ENCODE peak calls at places on chromosomes 13 and 19, in ten cellular contexts. N is epithelial cell of esophagus; X is stimulated activated CD4-positive, alpha-beta T cell treated with anti-CD3 and anti-CD28 coated beads, Interleukin-1b, Interleukin-23, amount 100 ng/mL, for 48 hours; D is neural progenitor cell; Q is EL; Y is putamen; H is stimulated activated CD8-positive, alpha-beta memory T cell treated with anti-CD3 and anti-CD28 coated beads, Interleukin-4, amount 100 ng/mL, for 1 hour; F is progenitor cell of endocrine pancreas; K is chondrocyte; C is ACHN. O is an unnamed sample.

GRCh38 chr19:16022251-16022650 is 54.0 kb upstream of the TPM4 start:
- DNase-seq in N (no peak), X (no peak), D (no peak), Q (no peak), Y (no peak), H (no peak), F (no peak), K (peak), C (no peak), O (no peak)

GRCh38 chr13:86986448-86986847 is 684.7 kb upstream of the SLITRK5 start:
- DNase-seq in N (no peak), X (no peak), D (peak), Q (no peak), Y (no peak), H (no peak), F (no peak), K (no peak), C (no peak), O (no peak)

GRCh38 chr19:4861147-4861546 is 6.3 kb downstream of the PLIN3 start:
- DNase-seq in N (peak), X (no peak), D (no peak), Q (no peak), Y (no peak), H (no peak), F (no peak), K (no peak), C (no peak), O (no peak)

GRCh38 chr19:13169769-13170168 is 19.6 kb downstream of the IER2 start:
- DNase-seq in N (peak), X (no peak), D (no peak), Q (peak), Y (no peak), H (no peak), F (no peak), K (no peak), C (peak), O (no peak)

GRCh38 chr19:44719262-44719701 is 20.3 kb downstream of the CEACAM16 start:
- DNase-seq in N (no peak), X (no peak), D (no peak), Q (no peak), Y (no peak), H (no peak), F (no peak), K (no peak), C (no peak), O (no peak)

GRCh38 chr19:29854033-29854432 is 42.2 kb downstream of the CCNE1 start:
- DNase-seq in N (no peak), X (no peak), D (no peak), Q (no peak), Y (no peak), H (no peak), F (no peak), K (peak), C (no peak), O (no peak)

GRCh38 chr13:39676315-39676876 is 20.9 kb downstream of the COG6 start:
- DNase-seq in N (peak), X (no peak), D (peak), Q (peak), Y (peak), H (no peak), F (no peak), K (no peak), C (no peak), O (peak)

GRCh38 chr19:29139227-29139626 is 73.7 kb downstream of the UQCRFS1 start:
- DNase-seq in N (no peak), X (no peak), D (no peak), Q (no peak), Y (no peak), H (no peak), F (no peak), K (no peak), C (no peak), O (no peak)

GRCh38 chr19:1263198-1263597 is 5.9 kb upstream of the CIRBP start:
- DNase-seq in N (no peak), X (no peak), D (no peak), Q (no peak), Y (no peak), H (no peak), F (no peak), K (no peak), C (no peak), O (no peak)

GRCh38 chr13:35764359-35765015 is 288.0 kb upstream of the MAB21L1 start:
- DNase-seq in N (no peak), X (no peak), D (no peak), Q (peak), Y (no peak), H (no peak), F (no peak), K (no peak), C (no peak), O (no peak)